ENCODE peak calls at places on chromosomes 3 and 15, in four cellular contexts. K is neural progenitor cell, G is fibroblast of mammary gland, O is astrocyte of the spinal cord. N is an unnamed sample.

GRCh38 chr15:99057697-99058420 is 47.0 kb upstream of the SYNM start:
- DNase-seq in K (no peak), G (no peak), O (no peak), N (no peak)

GRCh38 chr3:17632401-17633100 is 109.9 kb downstream of the TBC1D5 start:
- DNase-seq in K (no peak), G (peak), O (peak), N (peak)

GRCh38 chr3:113158210-113158609 is 53.1 kb upstream of the BOC start:
- DNase-seq in K (no peak), G (peak), O (no peak), N (no peak)

GRCh38 chr15:29554531-29554930 is 267.7 kb downstream of the TJP1 start:
- DNase-seq in K (no peak), G (no peak), O (no peak), N (no peak)

GRCh38 chr3:11159421-11159904 is 5.2 kb downstream of the HRH1 start:
- DNase-seq in K (no peak), G (peak), O (peak), N (peak)

GRCh38 chr3:37712387-37712786 is 149.3 kb upstream of the CTDSPL start:
- DNase-seq in K (no peak), G (no peak), O (no peak), N (no peak)

GRCh38 chr15:71708741-71709140 is 101.6 kb upstream of the NR2E3 start:
- DNase-seq in K (no peak), G (peak), O (no peak), N (no peak)

GRCh38 chr3:192915306-192915705 is 2.4 kb downstream of the MB21D2 start:
- DNase-seq in K (peak), G (peak), O (peak), N (peak)

GRCh38 chr3:72129384-72130094 is 344.6 kb upstream of the PROK2 start:
- DNase-seq in K (no peak), G (no peak), O (peak), N (peak)

GRCh38 chr3:30221622-30222021 is 384.8 kb upstream of the TGFBR2 start:
- DNase-seq in K (no peak), G (peak), O (peak), N (peak)

GRCh38 chr3:194730369-194730768 is 44.7 kb downstream of the FAM43A start:
- DNase-seq in K (peak), G (no peak), O (no peak), N (peak)

GRCh38 chr3:123096701-123097100 is 29.9 kb downstream of the PDIA5 start:
- DNase-seq in K (no peak), G (peak), O (peak), N (peak)

GRCh38 chr3:151016421-151016820 is 43.9 kb upstream of the CLRN1 start:
- DNase-seq in K (no peak), G (peak), O (no peak), N (peak)

GRCh38 chr3:153901991-153902390 is 219.2 kb upstream of the ARHGEF26 start:
- DNase-seq in K (no peak), G (peak), O (peak), N (peak)

DNA sequence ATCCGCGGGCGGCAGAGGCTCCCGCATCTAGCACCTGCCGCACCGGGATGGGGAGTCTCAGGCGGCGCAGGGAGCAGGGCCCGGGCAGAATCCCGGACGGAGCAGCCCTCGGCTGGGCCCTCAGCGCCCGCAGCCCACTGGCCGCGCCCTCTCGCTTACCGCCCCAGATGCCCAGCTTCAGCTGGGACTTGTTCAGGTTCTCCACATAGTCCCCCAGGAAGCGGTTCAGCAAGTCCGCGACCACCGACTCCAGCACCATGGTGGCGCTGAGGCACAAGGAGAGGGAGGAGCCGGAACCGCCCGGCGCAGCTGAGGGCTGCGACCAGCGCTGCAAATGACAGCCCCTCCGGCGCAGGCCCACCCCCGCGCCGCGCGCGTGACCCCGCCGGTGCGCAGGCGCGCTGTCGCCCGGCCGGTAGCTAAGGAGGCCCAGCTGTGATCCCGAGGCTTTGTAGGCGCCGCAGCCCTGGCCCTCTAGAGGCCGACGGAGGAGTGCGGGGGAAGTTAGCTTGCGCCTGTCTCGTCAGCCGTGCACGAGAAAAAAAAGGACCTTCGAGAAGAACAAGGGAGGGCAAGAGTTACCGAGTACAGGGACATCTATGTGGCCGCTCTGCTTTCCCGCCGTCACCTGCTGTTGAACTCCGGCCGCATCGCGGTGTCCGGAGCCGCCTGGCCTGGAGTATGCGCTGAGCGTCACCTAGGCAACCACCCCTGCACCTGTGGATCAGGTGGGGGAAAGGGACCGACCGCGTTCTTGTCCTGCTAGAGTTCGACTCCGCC is at the start of gene VPS13C:
- DNase-seq in K (peak), G (peak), O (peak), N (peak)
- TF ChIP-seq CTCF in K (peak), G (peak), O (peak), N (peak)

GRCh38 chr15:88708256-88709054 is 69.6 kb downstream of the ISG20 start:
- DNase-seq in K (no peak), G (peak), O (no peak), N (peak)

GRCh38 chr15:88704791-88705768 is 66.3 kb downstream of the ISG20 start:
- DNase-seq in K (peak), G (peak), O (peak), N (peak)

GRCh38 chr15:88707766-88708165 is 69.0 kb downstream of the ISG20 start:
- DNase-seq in K (no peak), G (peak), O (no peak), N (peak)

GRCh38 chr15:88703533-88703932 is 64.7 kb downstream of the ISG20 start:
- DNase-seq in K (no peak), G (no peak), O (no peak), N (no peak)

GRCh38 chr15:88705769-88706165 is 67.0 kb downstream of the ISG20 start:
- DNase-seq in K (no peak), G (no peak), O (no peak), N (no peak)
- H3K4me3 ChIP-seq in K (peak), G (no peak), O (peak), N (peak)

GRCh38 chr15:40873625-40874561 is at the start of gene RHOV:
- DNase-seq in K (peak), G (no peak), O (peak), N (peak)
- TF ChIP-seq CTCF in K (peak), G (no peak), O (peak), N (no peak)

GRCh38 chr3:160869825-160870224 is 113.8 kb downstream of the PPM1L start:
- DNase-seq in K (no peak), G (no peak), O (no peak), N (no peak)

GRCh38 chr3:160870327-160870726 is 114.3 kb downstream of the PPM1L start:
- DNase-seq in K (peak), G (no peak), O (no peak), N (no peak)
- H3K4me3 ChIP-seq in K (no peak), G (no peak), O (no peak), N (no peak)

DNA sequence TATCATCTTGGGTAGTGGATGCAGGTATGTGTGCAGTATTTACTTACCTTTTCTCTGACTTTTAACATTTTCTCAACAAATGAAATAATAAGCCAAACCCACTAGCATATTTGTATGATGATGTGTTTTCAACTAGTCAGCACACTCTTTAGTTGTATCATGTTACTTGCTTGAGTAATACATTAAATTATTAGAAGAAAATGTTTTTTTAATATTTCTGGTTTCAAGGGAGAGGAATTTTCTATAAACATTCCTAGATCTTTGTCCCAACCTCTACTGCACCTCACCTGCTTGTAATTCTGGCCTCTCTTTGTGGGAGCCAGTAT is 161.8 kb upstream of the CBLB start:
- DNase-seq in K (no peak), G (peak), O (peak), N (peak)
- TF ChIP-seq CTCF in K (no peak), G (no peak), O (no peak), N (no peak)

DNA sequence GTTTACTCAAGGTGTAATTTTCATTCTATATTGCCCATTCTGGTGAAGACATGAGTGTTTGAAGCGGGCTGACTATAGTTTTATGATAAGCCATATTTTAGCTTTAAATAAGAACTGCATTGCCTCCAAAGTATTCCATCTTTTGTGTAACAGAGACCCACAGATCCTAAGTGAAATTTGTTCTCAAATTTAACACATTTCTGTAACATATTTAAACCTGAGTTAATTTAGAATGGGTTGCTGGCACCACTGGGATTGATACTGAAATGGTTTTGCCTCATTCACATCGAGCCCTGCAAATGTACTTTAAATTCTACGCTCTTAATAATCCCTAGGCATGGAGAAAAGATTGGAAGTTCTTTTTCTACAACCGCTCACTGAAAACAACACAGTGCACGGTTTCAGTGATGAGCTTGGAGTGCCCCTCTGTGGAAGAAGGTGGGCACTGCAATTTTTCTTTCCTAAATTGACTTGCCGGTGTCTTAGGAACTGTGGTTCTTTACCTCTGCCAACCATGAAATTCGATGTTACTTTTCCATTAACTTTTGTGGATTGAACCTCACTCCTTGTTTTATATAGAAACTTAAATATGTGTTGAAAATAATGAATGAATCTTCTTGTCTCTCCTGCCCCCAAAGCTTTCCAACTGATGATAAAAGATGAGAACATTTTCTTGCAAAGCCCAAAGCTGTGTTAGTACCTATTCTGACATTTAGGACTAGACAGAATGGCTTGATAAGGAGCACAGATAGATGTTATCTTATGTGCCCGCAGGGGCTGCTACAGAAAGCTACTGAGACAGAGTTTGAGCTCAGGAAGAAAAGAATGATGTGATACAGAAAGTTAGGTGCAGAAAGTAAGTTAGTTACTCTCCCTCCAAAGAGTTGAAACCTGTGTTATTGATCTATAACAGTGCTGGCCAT is 109.7 kb upstream of the ATP11B start:
- DNase-seq in K (peak), G (peak), O (peak), N (peak)
- H3K4me3 ChIP-seq in K (peak), G (no peak), O (no peak), N (peak)

GRCh38 chr3:5093786-5094185 is 28.3 kb upstream of the ARL8B start:
- DNase-seq in K (no peak), G (peak), O (peak), N (no peak)

GRCh38 chr3:5096368-5096767 is 25.7 kb upstream of the ARL8B start:
- DNase-seq in K (peak), G (no peak), O (peak), N (no peak)

GRCh38 chr3:5098346-5098745 is 23.7 kb upstream of the ARL8B start:
- DNase-seq in K (no peak), G (no peak), O (no peak), N (no peak)

GRCh38 chr3:5092018-5092417 is 30.1 kb upstream of the ARL8B start:
- DNase-seq in K (no peak), G (no peak), O (no peak), N (no peak)

DNA sequence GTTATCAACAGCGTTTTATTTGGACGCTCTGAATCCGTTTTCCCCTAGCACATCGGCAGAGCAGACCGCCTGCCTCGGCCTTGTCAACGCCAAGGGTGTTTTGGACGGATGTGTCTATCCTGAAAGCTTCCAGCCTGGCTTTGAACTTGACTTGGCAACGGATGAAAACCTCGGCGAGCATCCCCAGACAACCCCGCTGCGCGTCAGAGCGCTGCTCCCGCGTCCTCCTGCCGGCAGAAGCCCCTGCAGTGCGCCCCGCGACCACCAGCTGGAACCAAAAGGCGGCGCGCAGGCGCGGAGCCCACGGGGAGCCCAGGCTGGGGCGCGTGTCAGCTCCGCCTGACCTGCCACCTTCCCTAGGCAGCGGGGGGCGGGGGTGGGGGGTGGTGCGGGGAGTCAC is 26.2 kb upstream of the ARL8B start:
- DNase-seq in K (peak), G (peak), O (peak), N (no peak)
- TF ChIP-seq CTCF in K (peak), G (no peak), O (peak), N (peak)

DNA sequence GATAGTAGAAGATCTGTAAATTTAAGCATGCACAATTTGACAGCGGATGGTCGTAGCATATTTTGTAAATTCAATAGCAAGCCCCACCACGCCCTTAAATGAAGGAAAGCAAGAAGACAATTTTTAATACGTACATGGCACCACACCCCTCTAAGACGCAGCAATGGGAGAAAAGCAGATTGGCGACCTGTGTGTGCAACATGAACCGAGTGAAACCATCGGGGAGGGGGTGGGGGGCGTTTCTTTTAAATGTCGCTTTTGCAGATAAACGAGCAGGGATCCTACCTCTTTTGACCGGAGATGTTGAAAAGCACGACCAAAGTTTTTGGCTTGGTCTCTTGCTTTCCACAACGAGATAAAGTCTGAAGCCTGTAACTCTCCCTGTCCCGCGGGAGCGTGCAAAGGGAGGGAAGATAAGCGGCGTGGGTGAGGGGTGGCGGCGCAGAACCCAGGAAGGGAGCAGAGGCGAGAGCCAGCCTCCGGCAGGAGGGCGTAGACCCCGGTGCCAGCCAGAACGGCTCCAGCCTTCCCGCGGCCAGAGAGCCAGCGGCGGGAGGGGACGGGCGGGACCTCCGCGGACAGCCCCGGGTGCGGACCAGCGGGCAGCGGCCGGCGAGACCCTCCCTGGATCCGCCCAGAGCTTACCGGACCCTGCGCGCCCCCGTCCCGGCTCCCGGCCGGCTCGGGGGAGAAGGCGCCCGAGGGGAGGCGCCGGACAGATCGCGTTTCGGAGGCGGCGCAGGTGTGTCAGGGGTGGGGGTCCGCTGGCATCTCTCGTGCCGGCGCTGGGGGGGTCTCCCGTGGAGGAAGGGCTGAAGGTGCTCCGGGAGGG is at the start of gene CHL1:
- DNase-seq in K (peak), G (no peak), O (no peak), N (no peak)
- H3K4me3 ChIP-seq in K (peak), G (peak), O (peak), N (no peak)

DNA sequence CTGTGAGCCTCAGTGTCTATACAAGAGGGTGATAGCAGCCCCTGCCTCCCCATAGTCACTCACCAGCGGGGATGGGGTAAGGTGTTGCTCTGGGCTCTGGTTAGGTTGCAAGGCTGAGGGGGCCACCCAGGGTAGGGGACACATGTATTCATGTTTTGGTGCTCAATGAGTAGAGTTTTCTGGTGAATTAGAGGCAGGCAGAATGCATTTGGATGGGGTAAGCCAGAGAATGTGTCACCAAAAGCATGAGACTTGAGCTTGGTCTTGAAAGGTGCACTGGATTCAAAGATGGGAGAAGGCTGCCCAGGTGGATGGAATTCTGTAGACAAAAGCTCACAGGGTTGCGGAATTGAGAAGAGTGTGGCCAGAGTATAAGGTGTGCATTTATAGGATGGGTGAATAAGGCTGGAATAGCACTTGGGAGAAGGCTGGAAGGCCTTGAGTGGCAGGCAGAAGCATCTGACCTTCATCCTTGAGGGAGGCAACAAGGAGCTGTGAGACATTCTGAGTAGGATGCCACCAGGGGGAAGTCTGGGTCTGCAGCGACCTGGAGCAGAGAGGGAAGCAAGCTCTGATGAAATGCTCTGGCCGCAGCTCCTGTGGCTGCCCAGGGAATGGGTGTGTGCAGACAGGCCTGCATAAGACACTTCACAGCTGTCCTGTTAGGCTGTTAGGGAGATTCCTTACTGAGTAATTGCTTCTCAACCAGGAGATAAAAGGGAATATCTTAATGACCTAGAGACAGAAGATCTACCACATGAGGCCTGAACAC is 149.6 kb downstream of the CHDH start:
- DNase-seq in K (no peak), G (no peak), O (no peak), N (peak)
- TF ChIP-seq CTCF in K (no peak), G (no peak), O (no peak), N (peak)

N was measured in AG10803.